ENCODE peak calls at places on chromosomes 11 and 22, in eight cellular contexts. One of them, this sample, is unnamed.

GRCh38 chr11:134266841-134267251 is 9.3 kb upstream of the GLB1L3 start:
- DNase-seq in HCT116: no peak
- DNase-seq in prostate gland: peak; percentile 71
- DNase-seq in transverse colon: no peak
- DNase-seq in heart left ventricle: no peak
- DNase-seq in adrenal gland: no peak
- DNase-seq in stomach: no peak
- DNase-seq in A549: no peak
- DNase-seq in this sample: peak; percentile 5

GRCh38 chr11:95084509-95084908 is 5.1 kb upstream of the ENDOD1 start:
- DNase-seq in stomach: no peak
- DNase-seq in transverse colon: no peak
- DNase-seq in A549: no peak
- DNase-seq in adrenal gland: no peak
- DNase-seq in HCT116: no peak
- DNase-seq in prostate gland: no peak
- DNase-seq in heart left ventricle: no peak
- DNase-seq in this sample: no peak

GRCh38 chr22:22507743-22508273 is 734 bp downstream of the ZNF280B start:
- DNase-seq in heart left ventricle: no peak
- DNase-seq in transverse colon: no peak
- DNase-seq in stomach: no peak
- DNase-seq in prostate gland: no peak
- DNase-seq in adrenal gland: no peak
- DNase-seq in A549: no peak
- DNase-seq in HCT116: no peak
- DNase-seq in this sample: no peak

GRCh38 chr22:17788023-17788330 is 13.7 kb upstream of the BID start:
- DNase-seq in A549: no peak
- DNase-seq in adrenal gland: no peak
- DNase-seq in transverse colon: no peak
- DNase-seq in HCT116: no peak
- DNase-seq in prostate gland: no peak
- DNase-seq in heart left ventricle: no peak
- DNase-seq in stomach: no peak
- DNase-seq in this sample: no peak

GRCh38 chr11:84924290-84924689 is 702.9 kb downstream of the DLG2 start:
- DNase-seq in heart left ventricle: no peak
- DNase-seq in HCT116: no peak
- DNase-seq in transverse colon: no peak
- DNase-seq in prostate gland: no peak
- DNase-seq in stomach: no peak
- DNase-seq in A549: no peak
- DNase-seq in adrenal gland: no peak
- DNase-seq in this sample: no peak

GRCh38 chr22:47750086-47750485 is 987.6 kb downstream of the TBC1D22A start:
- DNase-seq in heart left ventricle: no peak
- DNase-seq in A549: no peak
- DNase-seq in prostate gland: no peak
- DNase-seq in transverse colon: no peak
- DNase-seq in HCT116: no peak
- DNase-seq in stomach: no peak
- DNase-seq in adrenal gland: no peak
- DNase-seq in this sample: peak; percentile 32

GRCh38 chr11:96333076-96333744 is 9.8 kb downstream of the MAML2 start:
- DNase-seq in transverse colon: no peak
- DNase-seq in heart left ventricle: no peak
- DNase-seq in stomach: no peak
- DNase-seq in prostate gland: no peak
- DNase-seq in HCT116: no peak
- DNase-seq in adrenal gland: no peak
- DNase-seq in A549: no peak
- DNase-seq in this sample: no peak

GRCh38 chr22:35726398-35726797 is 8.7 kb downstream of the APOL5 start:
- DNase-seq in heart left ventricle: no peak
- DNase-seq in adrenal gland: no peak
- DNase-seq in HCT116: no peak
- DNase-seq in stomach: peak; percentile 9
- DNase-seq in prostate gland: no peak
- DNase-seq in transverse colon: no peak
- DNase-seq in A549: no peak
- DNase-seq in this sample: no peak

GRCh38 chr11:63535734-63536133 is 874 bp upstream of the PLAAT4 start:
- DNase-seq in HCT116: no peak
- DNase-seq in prostate gland: no peak
- DNase-seq in adrenal gland: no peak
- DNase-seq in A549: no peak
- DNase-seq in transverse colon: no peak
- DNase-seq in stomach: no peak
- DNase-seq in heart left ventricle: no peak
- DNase-seq in this sample: no peak

GRCh38 chr11:64583296-64584262 is 7.4 kb upstream of the SLC22A12 start:
- DNase-seq in HCT116: no peak
- DNase-seq in prostate gland: no peak
- DNase-seq in A549: no peak
- DNase-seq in transverse colon: no peak
- DNase-seq in heart left ventricle: peak; percentile 22
- DNase-seq in adrenal gland: no peak
- DNase-seq in stomach: no peak
- DNase-seq in this sample: no peak

GRCh38 chr11:64318694-64319420 is 936 bp downstream of the PRDX5 start:
- DNase-seq in heart left ventricle: no peak
- DNase-seq in stomach: no peak
- DNase-seq in transverse colon: peak; percentile 41
- DNase-seq in adrenal gland: peak; percentile 39
- DNase-seq in A549: no peak
- DNase-seq in prostate gland: no peak
- DNase-seq in HCT116: no peak
- DNase-seq in this sample: no peak

GRCh38 chr11:10348650-10349280 is 43.9 kb downstream of the ADM start:
- DNase-seq in transverse colon: no peak
- DNase-seq in stomach: no peak
- DNase-seq in prostate gland: peak; percentile 56
- DNase-seq in A549: no peak
- DNase-seq in adrenal gland: no peak
- DNase-seq in heart left ventricle: no peak
- DNase-seq in HCT116: no peak
- DNase-seq in this sample: no peak

GRCh38 chr11:94142308-94143277 is 14.0 kb downstream of the PANX1 start:
- DNase-seq in adrenal gland: no peak
- DNase-seq in stomach: no peak
- DNase-seq in HCT116: no peak
- DNase-seq in prostate gland: no peak
- DNase-seq in transverse colon: no peak
- DNase-seq in A549: no peak
- DNase-seq in heart left ventricle: no peak
- DNase-seq in this sample: no peak

GRCh38 chr22:40400173-40400572 is 29.8 kb downstream of the SGSM3 start:
- DNase-seq in heart left ventricle: no peak
- DNase-seq in HCT116: no peak
- DNase-seq in adrenal gland: no peak
- DNase-seq in transverse colon: peak; percentile 42
- DNase-seq in A549: no peak
- DNase-seq in prostate gland: no peak
- DNase-seq in stomach: peak; percentile 52
- DNase-seq in this sample: no peak

GRCh38 chr11:119093951-119094815 is 7.5 kb downstream of the DPAGT1 start:
- DNase-seq in heart left ventricle: no peak
- DNase-seq in stomach: peak; percentile 37
- DNase-seq in HCT116: no peak
- DNase-seq in adrenal gland: peak; percentile 61
- DNase-seq in prostate gland: peak; percentile 14
- DNase-seq in transverse colon: peak; percentile 48
- DNase-seq in A549: no peak
- DNase-seq in this sample: no peak

GRCh38 chr11:73384871-73385692 is 8.9 kb downstream of the RELT start:
- DNase-seq in adrenal gland: peak; percentile 60
- DNase-seq in heart left ventricle: peak; percentile 79
- DNase-seq in prostate gland: no peak
- DNase-seq in A549: no peak
- DNase-seq in HCT116: no peak
- DNase-seq in transverse colon: peak; percentile 71
- DNase-seq in stomach: peak; percentile 49
- DNase-seq in this sample: no peak

GRCh38 chr22:26391623-26392022 is 37.4 kb upstream of the ASPHD2 start:
- DNase-seq in heart left ventricle: no peak
- DNase-seq in transverse colon: no peak
- DNase-seq in adrenal gland: no peak
- DNase-seq in prostate gland: no peak
- DNase-seq in HCT116: no peak
- DNase-seq in A549: no peak
- DNase-seq in stomach: no peak
- DNase-seq in this sample: no peak

GRCh38 chr11:124518900-124519541 is 24.4 kb downstream of the OR8B12 start:
- DNase-seq in heart left ventricle: no peak
- DNase-seq in HCT116: no peak
- DNase-seq in prostate gland: no peak
- DNase-seq in adrenal gland: no peak
- DNase-seq in transverse colon: no peak
- DNase-seq in stomach: no peak
- DNase-seq in A549: no peak
- DNase-seq in this sample: no peak

GRCh38 chr22:40392618-40393017 is 22.2 kb downstream of the SGSM3 start:
- DNase-seq in A549: no peak
- DNase-seq in adrenal gland: no peak
- DNase-seq in prostate gland: no peak
- DNase-seq in stomach: no peak
- DNase-seq in heart left ventricle: no peak
- DNase-seq in HCT116: no peak
- DNase-seq in transverse colon: no peak
- DNase-seq in this sample: no peak

GRCh38 chr22:26453812-26454500 is 24.9 kb downstream of the ASPHD2 start:
- DNase-seq in stomach: no peak
- DNase-seq in prostate gland: no peak
- DNase-seq in transverse colon: no peak
- DNase-seq in heart left ventricle: no peak
- DNase-seq in adrenal gland: no peak
- DNase-seq in HCT116: no peak
- DNase-seq in A549: no peak
- DNase-seq in this sample: peak; percentile 23

GRCh38 chr11:24781288-24781687 is 284.4 kb downstream of the LUZP2 start:
- DNase-seq in stomach: no peak
- DNase-seq in adrenal gland: no peak
- DNase-seq in prostate gland: no peak
- DNase-seq in HCT116: no peak
- DNase-seq in A549: no peak
- DNase-seq in heart left ventricle: no peak
- DNase-seq in transverse colon: no peak
- DNase-seq in this sample: no peak

GRCh38 chr11:82988936-82989627 is 82.6 kb downstream of the RAB30 start:
- DNase-seq in prostate gland: no peak
- DNase-seq in adrenal gland: peak; percentile 60
- DNase-seq in stomach: no peak
- DNase-seq in transverse colon: no peak
- DNase-seq in heart left ventricle: no peak
- DNase-seq in A549: no peak
- DNase-seq in HCT116: no peak
- DNase-seq in this sample: no peak

GRCh38 chr11:68954970-68955958 is 25.5 kb downstream of the MRGPRD start:
- DNase-seq in prostate gland: peak; percentile 21
- DNase-seq in transverse colon: peak; percentile 77
- DNase-seq in heart left ventricle: peak; percentile 54
- DNase-seq in A549: no peak
- DNase-seq in HCT116: no peak
- DNase-seq in stomach: peak; percentile 51
- DNase-seq in adrenal gland: peak; percentile 48
- DNase-seq in this sample: no peak

GRCh38 chr11:112903310-112903709 is 57.9 kb upstream of the NCAM1 start:
- DNase-seq in prostate gland: no peak
- DNase-seq in transverse colon: no peak
- DNase-seq in stomach: no peak
- DNase-seq in adrenal gland: no peak
- DNase-seq in HCT116: no peak
- DNase-seq in A549: no peak
- DNase-seq in heart left ventricle: no peak
- DNase-seq in this sample: no peak

GRCh38 chr11:126390418-126390817 is 34.9 kb downstream of the ST3GAL4 start:
- DNase-seq in adrenal gland: no peak
- DNase-seq in transverse colon: no peak
- DNase-seq in stomach: no peak
- DNase-seq in HCT116: no peak
- DNase-seq in prostate gland: no peak
- DNase-seq in A549: no peak
- DNase-seq in heart left ventricle: no peak
- DNase-seq in this sample: no peak
- TF ChIP-seq CTCF in adrenal gland: no peak
- TF ChIP-seq CTCF in transverse colon: no peak
- TF ChIP-seq CTCF in stomach: no peak
- TF ChIP-seq CTCF in HCT116: no peak
- TF ChIP-seq CTCF in prostate gland: no peak
- TF ChIP-seq CTCF in A549: no peak
- TF ChIP-seq CTCF in heart left ventricle: no peak
- TF ChIP-seq CTCF in this sample: no peak

DNA sequence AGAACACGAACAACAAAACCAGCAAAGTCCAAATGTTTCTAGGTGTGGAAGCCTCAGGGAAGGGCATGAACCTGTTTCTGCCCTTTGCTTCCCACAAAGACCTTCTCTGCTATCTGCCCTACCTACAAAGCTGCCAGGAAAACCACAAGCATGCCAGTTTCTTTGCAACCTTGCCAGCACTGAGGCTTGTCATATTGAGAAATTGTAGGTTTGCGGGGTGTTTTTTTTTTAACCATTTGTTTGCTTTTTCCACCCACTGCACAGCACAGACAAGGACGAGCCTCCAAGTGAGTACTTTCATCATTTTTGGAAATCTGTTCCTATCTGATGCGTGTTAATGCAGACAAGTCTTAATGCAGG is 12.8 kb downstream of the PARVG start:
- DNase-seq in heart left ventricle: no peak
- DNase-seq in prostate gland: no peak
- DNase-seq in stomach: no peak
- DNase-seq in A549: no peak
- DNase-seq in adrenal gland: no peak
- DNase-seq in transverse colon: no peak
- DNase-seq in HCT116: no peak
- DNase-seq in this sample: peak; percentile 10
- TF ChIP-seq POLR2A in heart left ventricle: no peak
- TF ChIP-seq POLR2A in prostate gland: no peak
- TF ChIP-seq POLR2A in stomach: no peak
- TF ChIP-seq POLR2A in A549: no peak
- TF ChIP-seq POLR2A in adrenal gland: no peak
- TF ChIP-seq POLR2A in transverse colon: no peak
- TF ChIP-seq POLR2A in HCT116: no peak
- TF ChIP-seq POLR2A in this sample: no peak

GRCh38 chr11:312092-312816 is 1.6 kb upstream of the IFITM1 start:
- DNase-seq in transverse colon: no peak
- DNase-seq in heart left ventricle: no peak
- DNase-seq in adrenal gland: no peak
- DNase-seq in HCT116: no peak
- DNase-seq in prostate gland: no peak
- DNase-seq in stomach: no peak
- DNase-seq in A549: no peak
- DNase-seq in this sample: no peak
- H3K4me3 ChIP-seq in transverse colon: peak overlapping the region; percentile 2
- H3K4me3 ChIP-seq in heart left ventricle: peak overlapping the region; percentile 43
- H3K4me3 ChIP-seq in adrenal gland: peak overlapping the region; percentile 44
- H3K4me3 ChIP-seq in HCT116: no peak overlapping the region
- H3K4me3 ChIP-seq in prostate gland: no peak overlapping the region
- H3K4me3 ChIP-seq in stomach: peak overlapping the region; percentile 30
- H3K4me3 ChIP-seq in A549: no peak overlapping the region
- H3K4me3 ChIP-seq in this sample: no peak overlapping the region

GRCh38 chr22:46596819-46597218 is 23.4 kb upstream of the GRAMD4 start:
- DNase-seq in heart left ventricle: no peak
- DNase-seq in adrenal gland: no peak
- DNase-seq in stomach: peak; percentile 97
- DNase-seq in HCT116: peak; percentile 76
- DNase-seq in A549: no peak
- DNase-seq in prostate gland: peak; percentile 93
- DNase-seq in transverse colon: peak; percentile 93
- DNase-seq in this sample: no peak
- TF ChIP-seq CTCF in heart left ventricle: no peak
- TF ChIP-seq CTCF in adrenal gland: no peak
- TF ChIP-seq CTCF in stomach: no peak
- TF ChIP-seq CTCF in HCT116: peak; percentile 55
- TF ChIP-seq CTCF in A549: no peak
- TF ChIP-seq CTCF in prostate gland: peak; percentile 54
- TF ChIP-seq CTCF in transverse colon: peak; percentile 79
- TF ChIP-seq CTCF in this sample: no peak

This sample was measured in lower leg skin.